ENCODE peak calls at places on chromosomes 11 and 22, in six cellular contexts. One of them, this sample, is unnamed.

GRCh38 chr11:2444301-2445106 is at the start of the genes KCNQ1 and TRPM5:
- DNase-seq in AML-193: no peak
- DNase-seq in T-helper 1 cell: peak; percentile 40
- DNase-seq in colonic mucosa: peak; percentile 85
- DNase-seq in ecto neural progenitor cell: peak; percentile 75
- DNase-seq in dermis blood vessel endothelial cell: peak; percentile 7
- DNase-seq in this sample: no peak

GRCh38 chr11:30917859-30918478 is 331.8 kb upstream of the MPPED2 start:
- DNase-seq in T-helper 1 cell: peak; percentile 1
- DNase-seq in colonic mucosa: no peak
- DNase-seq in ecto neural progenitor cell: no peak
- DNase-seq in dermis blood vessel endothelial cell: peak; percentile 69
- DNase-seq in AML-193: peak; percentile 26
- DNase-seq in this sample: no peak

GRCh38 chr11:70739811-70740474 is 341.6 kb downstream of the CTTN start:
- DNase-seq in colonic mucosa: no peak
- DNase-seq in ecto neural progenitor cell: no peak
- DNase-seq in dermis blood vessel endothelial cell: no peak
- DNase-seq in T-helper 1 cell: no peak
- DNase-seq in AML-193: no peak
- DNase-seq in this sample: no peak

GRCh38 chr11:11584937-11585336 is 36.9 kb downstream of the GALNT18 start:
- DNase-seq in AML-193: no peak
- DNase-seq in ecto neural progenitor cell: no peak
- DNase-seq in T-helper 1 cell: no peak
- DNase-seq in dermis blood vessel endothelial cell: no peak
- DNase-seq in colonic mucosa: no peak
- DNase-seq in this sample: no peak

GRCh38 chr11:70371241-70371640 is 27.1 kb upstream of the CTTN start:
- DNase-seq in T-helper 1 cell: peak; percentile 12
- DNase-seq in ecto neural progenitor cell: no peak
- DNase-seq in colonic mucosa: no peak
- DNase-seq in dermis blood vessel endothelial cell: no peak
- DNase-seq in AML-193: no peak
- DNase-seq in this sample: no peak

GRCh38 chr11:37322333-37323194 is 724.5 kb upstream of the RAG2 start:
- DNase-seq in colonic mucosa: no peak
- DNase-seq in dermis blood vessel endothelial cell: no peak
- DNase-seq in ecto neural progenitor cell: no peak
- DNase-seq in T-helper 1 cell: no peak
- DNase-seq in AML-193: no peak
- DNase-seq in this sample: no peak

GRCh38 chr22:25741692-25742626 is at the start of gene MYO18B:
- DNase-seq in T-helper 1 cell: no peak
- DNase-seq in ecto neural progenitor cell: no peak
- DNase-seq in dermis blood vessel endothelial cell: no peak
- DNase-seq in colonic mucosa: no peak
- DNase-seq in AML-193: no peak
- DNase-seq in this sample: no peak

GRCh38 chr22:19483481-19484244 is 3.9 kb downstream of the CDC45 start:
- DNase-seq in dermis blood vessel endothelial cell: peak; percentile 91
- DNase-seq in colonic mucosa: no peak
- DNase-seq in T-helper 1 cell: no peak
- DNase-seq in ecto neural progenitor cell: no peak
- DNase-seq in AML-193: no peak
- DNase-seq in this sample: peak; percentile 67

GRCh38 chr11:124900464-124900863 is 2.8 kb upstream of the ROBO4 start:
- DNase-seq in T-helper 1 cell: no peak
- DNase-seq in AML-193: no peak
- DNase-seq in colonic mucosa: no peak
- DNase-seq in dermis blood vessel endothelial cell: peak; percentile 89
- DNase-seq in ecto neural progenitor cell: no peak
- DNase-seq in this sample: peak; percentile 86

GRCh38 chr11:2743427-2744110 is 43.8 kb upstream of the KCNQ1OT1 start:
- DNase-seq in colonic mucosa: no peak
- DNase-seq in ecto neural progenitor cell: no peak
- DNase-seq in AML-193: no peak
- DNase-seq in T-helper 1 cell: no peak
- DNase-seq in dermis blood vessel endothelial cell: no peak
- DNase-seq in this sample: no peak

GRCh38 chr11:68889948-68890446 is 13.6 kb downstream of the MRPL21 start:
- DNase-seq in AML-193: no peak
- DNase-seq in ecto neural progenitor cell: peak; percentile 63
- DNase-seq in T-helper 1 cell: no peak
- DNase-seq in colonic mucosa: peak; percentile 28
- DNase-seq in dermis blood vessel endothelial cell: peak; percentile 50
- DNase-seq in this sample: no peak

GRCh38 chr22:37703906-37704305 is 7.1 kb downstream of the TRIOBP start:
- DNase-seq in colonic mucosa: no peak
- DNase-seq in AML-193: no peak
- DNase-seq in dermis blood vessel endothelial cell: no peak
- DNase-seq in ecto neural progenitor cell: no peak
- DNase-seq in T-helper 1 cell: no peak
- DNase-seq in this sample: no peak

GRCh38 chr11:29676993-29677392 is 339.8 kb downstream of the KCNA4 start:
- DNase-seq in AML-193: no peak
- DNase-seq in colonic mucosa: no peak
- DNase-seq in ecto neural progenitor cell: no peak
- DNase-seq in T-helper 1 cell: no peak
- DNase-seq in dermis blood vessel endothelial cell: no peak
- DNase-seq in this sample: no peak